ENCODE peak calls at places on chromosomes 7 and 10, in five cellular contexts. One of them, this sample, is unnamed.
A peak's percentile ranks its signal among the peaks of the same experiment; 100 is the strongest.

GRCh38 chr7:108079291-108080057 is 50.7 kb downstream of the LAMB4 start:
- DNase-seq in fibroblast of lung: peak; percentile 95
- DNase-seq in BJ: no peak
- DNase-seq in uterus: no peak
- DNase-seq in HFF-Myc: peak; percentile 93
- DNase-seq in this sample: peak; percentile 35

GRCh38 chr7:44580945-44581344 is 1.1 kb downstream of the TMED4 start:
- DNase-seq in fibroblast of lung: no peak
- DNase-seq in BJ: no peak
- DNase-seq in uterus: no peak
- DNase-seq in HFF-Myc: no peak
- DNase-seq in this sample: no peak

GRCh38 chr10:114034943-114035645 is 8.6 kb upstream of the ADRB1 start:
- DNase-seq in fibroblast of lung: no peak
- DNase-seq in BJ: no peak
- DNase-seq in uterus: no peak
- DNase-seq in HFF-Myc: no peak
- DNase-seq in this sample: no peak

GRCh38 chr7:133763241-133763640 is 363.9 kb upstream of the LRGUK start:
- DNase-seq in fibroblast of lung: peak; percentile 3
- DNase-seq in BJ: peak; percentile 21
- DNase-seq in uterus: no peak
- DNase-seq in HFF-Myc: no peak
- DNase-seq in this sample: peak; percentile 34

GRCh38 chr7:92002720-92003119 is 62.1 kb downstream of the AKAP9 start:
- DNase-seq in fibroblast of lung: no peak
- DNase-seq in BJ: no peak
- DNase-seq in uterus: no peak
- DNase-seq in HFF-Myc: no peak
- DNase-seq in this sample: no peak

GRCh38 chr10:95480102-95480900 is 80.9 kb downstream of the SORBS1 start:
- DNase-seq in fibroblast of lung: no peak
- DNase-seq in BJ: no peak
- DNase-seq in uterus: peak; percentile 51
- DNase-seq in HFF-Myc: no peak
- DNase-seq in this sample: no peak

GRCh38 chr10:132609211-132609610 is 71.6 kb downstream of the INPP5A start:
- DNase-seq in fibroblast of lung: no peak
- DNase-seq in BJ: no peak
- DNase-seq in uterus: no peak
- DNase-seq in HFF-Myc: no peak
- DNase-seq in this sample: no peak

GRCh38 chr10:23818484-23818883 is 379.6 kb downstream of the OTUD1 start:
- DNase-seq in fibroblast of lung: no peak
- DNase-seq in BJ: no peak
- DNase-seq in uterus: no peak
- DNase-seq in HFF-Myc: no peak
- DNase-seq in this sample: no peak

GRCh38 chr7:119472398-119473038 is 800.5 kb upstream of the KCND2 start:
- DNase-seq in fibroblast of lung: no peak
- DNase-seq in BJ: no peak
- DNase-seq in uterus: no peak
- DNase-seq in HFF-Myc: no peak
- DNase-seq in this sample: no peak

GRCh38 chr7:2719007-2719406 is 31.0 kb downstream of the AMZ1 start:
- DNase-seq in fibroblast of lung: no peak
- DNase-seq in BJ: no peak
- DNase-seq in uterus: no peak
- DNase-seq in HFF-Myc: no peak
- DNase-seq in this sample: no peak
- TF ChIP-seq CTCF in fibroblast of lung: no peak
- TF ChIP-seq CTCF in BJ: peak; percentile 45
- TF ChIP-seq CTCF in uterus: no peak
- TF ChIP-seq CTCF in HFF-Myc: peak; percentile 54
- TF ChIP-seq CTCF in this sample: peak; percentile 50

GRCh38 chr10:100730739-100731602 is 14.4 kb upstream of the PAX2 start:
- DNase-seq in fibroblast of lung: peak; percentile 18
- DNase-seq in BJ: no peak
- DNase-seq in uterus: no peak
- DNase-seq in HFF-Myc: no peak
- DNase-seq in this sample: no peak
- H3K4me3 ChIP-seq in fibroblast of lung: no peak overlapping the region
- H3K4me3 ChIP-seq in BJ: peak overlapping the region; percentile 6
- H3K4me3 ChIP-seq in uterus: no peak overlapping the region
- H3K4me3 ChIP-seq in HFF-Myc: no peak overlapping the region
- H3K4me3 ChIP-seq in this sample: no peak overlapping the region

GRCh38 chr7:38545977-38546376 is 85.2 kb downstream of the AMPH start:
- DNase-seq in fibroblast of lung: no peak
- DNase-seq in BJ: no peak
- DNase-seq in uterus: no peak
- DNase-seq in HFF-Myc: no peak
- DNase-seq in this sample: no peak
- TF ChIP-seq CTCF in fibroblast of lung: no peak
- TF ChIP-seq CTCF in BJ: no peak
- TF ChIP-seq CTCF in uterus: no peak
- TF ChIP-seq CTCF in HFF-Myc: no peak
- TF ChIP-seq CTCF in this sample: no peak

GRCh38 chr7:12601302-12601869 is 30.9 kb downstream of the SCIN start:
- DNase-seq in fibroblast of lung: no peak
- DNase-seq in BJ: no peak
- DNase-seq in uterus: no peak
- DNase-seq in HFF-Myc: no peak
- DNase-seq in this sample: no peak

GRCh38 chr7:12590559-12590958 is 20.0 kb downstream of the SCIN start:
- DNase-seq in fibroblast of lung: no peak
- DNase-seq in BJ: no peak
- DNase-seq in uterus: no peak
- DNase-seq in HFF-Myc: no peak
- DNase-seq in this sample: no peak

GRCh38 chr7:12595148-12595547 is 24.6 kb downstream of the SCIN start:
- DNase-seq in fibroblast of lung: no peak
- DNase-seq in BJ: no peak
- DNase-seq in uterus: no peak
- DNase-seq in HFF-Myc: no peak
- DNase-seq in this sample: no peak

GRCh38 chr7:12594122-12594897 is 23.8 kb downstream of the SCIN start:
- DNase-seq in fibroblast of lung: peak; percentile 6
- DNase-seq in BJ: no peak
- DNase-seq in uterus: no peak
- DNase-seq in HFF-Myc: no peak
- DNase-seq in this sample: no peak

DNA sequence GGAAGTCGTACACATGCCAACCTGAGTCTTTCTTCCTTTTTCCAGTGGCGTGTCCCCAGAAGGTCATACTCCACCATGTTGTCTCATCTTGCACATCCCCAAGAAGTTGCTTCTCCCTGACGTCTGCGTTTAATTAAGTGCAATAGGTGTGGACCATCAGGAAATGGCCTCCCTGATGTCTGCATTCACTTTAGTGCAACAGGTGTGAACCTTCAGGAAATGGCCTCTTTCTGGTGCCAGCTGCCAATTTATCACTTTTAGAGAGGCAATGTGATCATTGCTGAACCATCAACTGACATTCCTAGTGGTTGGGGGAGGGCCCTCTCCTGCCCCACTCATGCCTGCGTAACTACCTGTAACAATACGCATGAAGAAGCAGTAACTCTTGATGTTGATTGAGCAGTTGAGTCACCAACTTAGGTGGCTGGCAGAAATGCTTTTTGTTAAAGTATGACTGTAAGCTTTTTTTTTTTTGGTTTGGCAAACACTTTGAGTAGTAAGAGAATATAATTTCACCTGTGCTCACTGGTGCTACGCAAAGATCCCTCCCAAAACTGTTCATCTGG is 25.8 kb downstream of the SCIN start:
- DNase-seq in fibroblast of lung: no peak
- DNase-seq in BJ: no peak
- DNase-seq in uterus: no peak
- DNase-seq in HFF-Myc: no peak
- DNase-seq in this sample: no peak
- H3K4me3 ChIP-seq in fibroblast of lung: no peak overlapping the region
- H3K4me3 ChIP-seq in BJ: no peak overlapping the region
- H3K4me3 ChIP-seq in uterus: no peak overlapping the region
- H3K4me3 ChIP-seq in HFF-Myc: no peak overlapping the region
- H3K4me3 ChIP-seq in this sample: no peak overlapping the region

DNA sequence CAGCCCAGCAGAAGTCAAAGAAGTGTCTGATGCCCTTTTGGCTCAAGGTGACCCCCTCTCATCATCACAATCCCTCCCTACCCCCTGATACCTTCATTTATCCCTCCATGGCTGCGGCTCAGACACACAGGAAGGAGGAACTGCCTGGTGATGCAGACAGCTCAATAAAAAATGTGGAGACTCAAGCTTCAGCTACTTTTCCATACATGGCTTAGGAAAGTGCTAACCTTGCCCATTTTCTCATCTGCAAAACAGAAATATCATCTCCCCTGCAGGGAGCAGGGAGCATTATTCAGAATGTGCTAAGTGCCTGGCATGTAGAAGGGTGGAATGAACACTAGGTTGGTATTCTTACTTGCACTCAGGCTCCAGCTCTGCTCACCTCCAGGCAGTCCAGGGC is 23.8 kb downstream of the CXCL12 start:
- DNase-seq in fibroblast of lung: no peak
- DNase-seq in BJ: no peak
- DNase-seq in uterus: no peak
- DNase-seq in HFF-Myc: no peak
- DNase-seq in this sample: no peak
- TF ChIP-seq CTCF in fibroblast of lung: no peak
- TF ChIP-seq CTCF in BJ: no peak
- TF ChIP-seq CTCF in uterus: no peak
- TF ChIP-seq CTCF in HFF-Myc: no peak
- TF ChIP-seq CTCF in this sample: no peak

This sample was measured in AG09309.